ENCODE peak calls at places on chromosomes 12 and 14, in six cellular contexts. O is fibroblast of the aortic adventitia, G is adrenal gland, W is MM.1S, L is left ventricle myocardium inferior, X is neural crest cell. R is an unnamed sample.

GRCh38 chr12:102833687-102834435 is 83.2 kb downstream of the PAH start:
- DNase-seq in X (peak), O (no peak), W (peak), G (no peak), L (no peak), R (no peak)

GRCh38 chr14:85607571-85608219 is 77.8 kb downstream of the FLRT2 start:
- DNase-seq in L (no peak), O (peak), W (no peak), X (no peak), G (no peak), R (no peak)

GRCh38 chr12:6700646-6701051 is at the start of gene PIANP:
- DNase-seq in L (peak), O (no peak), G (peak), X (peak), W (no peak), R (peak)

GRCh38 chr14:23577710-23578392 is 739 bp downstream of the JPH4 start:
- DNase-seq in L (no peak), G (no peak), X (no peak), O (no peak), W (no peak), R (no peak)

GRCh38 chr12:6084261-6084968 is 40.1 kb downstream of the VWF start:
- DNase-seq in O (peak), W (no peak), G (peak), L (no peak), X (peak), R (no peak)

GRCh38 chr12:123387508-123388217 is 3.7 kb downstream of the KMT5A start:
- DNase-seq in W (no peak), O (no peak), G (no peak), X (no peak), L (no peak), R (no peak)

GRCh38 chr12:51118706-51119105 is 35.3 kb upstream of the CSRNP2 start:
- DNase-seq in W (no peak), L (no peak), O (peak), X (no peak), G (no peak), R (no peak)

GRCh38 chr12:110501378-110501721 is 561 bp downstream of the VPS29 start:
- DNase-seq in O (peak), L (no peak), G (no peak), W (peak), X (no peak), R (no peak)

GRCh38 chr14:21723431-21724045 is 49.9 kb upstream of the OR4E1 start:
- DNase-seq in W (peak), L (no peak), X (peak), O (no peak), G (no peak), R (no peak)

GRCh38 chr12:112937741-112938719 is at the start of gene OAS3:
- DNase-seq in L (peak), O (peak), W (no peak), X (no peak), G (peak), R (peak)

GRCh38 chr12:90851800-90852718 is 102.9 kb downstream of the CCER1 start:
- DNase-seq in X (no peak), W (no peak), O (no peak), G (no peak), L (no peak), R (no peak)

GRCh38 chr14:22386924-22387775 is 201.9 kb downstream of the DAD1 start:
- DNase-seq in O (peak), X (peak), L (peak), W (peak), G (peak), R (peak)

DNA sequence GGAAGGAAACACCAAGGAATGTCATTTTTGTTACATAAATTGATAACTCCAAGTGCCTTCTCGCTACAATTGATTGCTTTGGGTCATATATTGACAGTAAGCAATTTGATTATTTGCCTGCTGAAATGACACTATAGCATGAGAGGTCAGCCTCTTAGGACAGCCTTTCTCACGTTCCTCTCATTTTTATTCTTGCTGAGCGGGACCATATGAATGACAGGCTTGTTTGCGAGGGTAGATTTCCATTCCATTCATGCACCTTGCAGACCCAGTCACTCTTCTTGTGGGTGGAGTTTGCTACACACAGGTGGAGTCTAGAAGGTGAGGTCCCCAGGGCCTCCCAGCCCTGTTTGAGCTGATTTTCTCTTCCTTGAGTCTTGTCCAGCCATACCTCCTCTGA is 27.3 kb downstream of the DAAM1 start:
- DNase-seq in W (no peak), L (no peak), O (no peak), G (no peak), X (no peak), R (no peak)
- TF ChIP-seq CTCF in W (no peak), L (no peak), O (no peak), G (no peak), X (no peak), R (no peak)

DNA sequence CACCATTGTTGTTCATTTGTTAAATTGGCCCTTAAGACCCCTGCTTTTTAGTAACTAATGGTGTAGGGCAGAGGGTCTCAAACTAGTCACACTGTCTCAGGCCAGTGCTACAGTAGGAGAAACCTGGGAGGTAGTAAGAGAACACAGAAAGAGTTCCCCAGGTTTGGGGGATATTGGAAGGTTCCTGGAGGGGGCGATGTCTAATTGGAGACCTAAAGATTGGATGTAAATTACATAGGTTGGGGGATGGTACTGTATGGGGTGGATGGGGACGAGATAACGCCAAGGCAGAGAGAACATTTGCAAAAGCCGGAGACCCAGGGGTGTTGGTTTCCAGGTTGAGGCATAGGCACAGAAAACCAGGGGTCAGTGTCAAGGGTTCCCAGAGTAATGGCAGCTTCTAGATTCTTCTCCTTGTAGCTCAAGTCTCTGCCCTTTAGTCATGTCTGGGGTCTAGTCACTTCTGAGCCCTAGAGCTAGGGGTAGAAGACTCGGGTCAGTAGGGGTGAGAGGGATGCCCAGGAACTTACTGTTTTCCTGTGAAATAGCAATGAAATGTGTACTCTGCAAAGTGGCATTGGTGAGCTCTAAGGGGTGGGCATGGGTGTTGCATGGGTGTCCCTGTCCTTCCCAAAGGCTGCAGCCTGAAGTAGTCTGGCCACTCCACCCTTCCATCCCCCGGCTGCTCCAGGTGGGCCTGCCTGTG is 21.8 kb downstream of the PLEKHG3 start:
- DNase-seq in O (no peak), G (no peak), W (no peak), X (no peak), L (peak), R (no peak)
- TF ChIP-seq CTCF in O (peak), G (no peak), W (no peak), X (no peak), L (no peak), R (no peak)

GRCh38 chr12:58176296-58176869 is 235.0 kb downstream of the ATP23 start:
- DNase-seq in G (peak), X (peak), L (no peak), W (no peak), O (peak), R (no peak)
- TF ChIP-seq CTCF in G (peak), X (peak), L (peak), W (peak), O (peak), R (no peak)

GRCh38 chr12:75628511-75628910 is 117.1 kb upstream of the KRR1 start:
- DNase-seq in W (no peak), O (no peak), G (no peak), X (no peak), L (no peak), R (no peak)

GRCh38 chr12:75622492-75622891 is 111.1 kb upstream of the KRR1 start:
- DNase-seq in G (no peak), X (no peak), W (no peak), O (no peak), L (no peak), R (no peak)

GRCh38 chr12:75628916-75629315 is 117.5 kb upstream of the KRR1 start:
- DNase-seq in X (no peak), G (no peak), W (no peak), O (no peak), L (no peak), R (no peak)

GRCh38 chr12:75623631-75624118 is 112.3 kb upstream of the KRR1 start:
- DNase-seq in O (peak), G (no peak), W (no peak), X (no peak), L (no peak), R (no peak)
- TF ChIP-seq CTCF in O (no peak), G (no peak), W (no peak), X (peak), L (peak), R (no peak)

GRCh38 chr12:19893514-19893913 is 454.2 kb downstream of the AEBP2 start:
- DNase-seq in W (peak), O (peak), X (no peak), G (no peak), L (no peak), R (no peak)
- TF ChIP-seq CTCF in W (peak), O (peak), X (no peak), G (no peak), L (peak), R (no peak)

DNA sequence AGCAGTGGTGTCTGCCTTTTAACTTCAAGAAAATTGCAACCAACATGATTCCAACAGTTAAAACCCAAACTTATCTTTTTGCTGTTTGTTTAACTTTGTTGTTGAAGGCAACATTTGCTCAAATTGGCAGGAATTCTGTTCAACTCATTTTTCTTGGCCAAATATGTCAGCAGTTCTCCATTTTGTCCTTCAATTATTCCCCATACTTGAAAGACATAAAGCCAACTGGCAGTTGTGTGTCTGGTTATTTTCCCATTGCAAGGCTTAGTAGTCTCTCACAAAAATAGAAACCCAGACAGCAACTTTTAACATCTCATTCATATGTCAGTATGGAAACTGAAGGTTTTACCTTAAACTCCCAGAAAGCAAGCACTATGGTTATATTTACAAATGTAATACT is 146.3 kb downstream of the LRIG3 start:
- DNase-seq in X (no peak), L (no peak), W (no peak), G (no peak), O (peak), R (no peak)
- TF ChIP-seq CTCF in X (no peak), L (no peak), W (no peak), G (no peak), O (no peak), R (no peak)

GRCh38 chr12:15858348-15858747 is 23.8 kb upstream of the STRAP start:
- DNase-seq in O (no peak), L (no peak), G (no peak), X (no peak), W (no peak), R (no peak)
- TF ChIP-seq CTCF in O (peak), L (no peak), G (no peak), X (no peak), W (no peak), R (no peak)

R was measured in natural killer cell.